ENCODE peak calls at places on chromosome 13, in ten cellular contexts. One of them, this sample, is unnamed.

GRCh38 chr13:72463561-72463960 is 263.9 kb downstream of the MZT1 start:
- DNase-seq in mammary epithelial cell: no peak
- DNase-seq in fibroblast of mammary gland: peak
- DNase-seq in brain microvascular endothelial cell: peak
- DNase-seq in psoas muscle: no peak
- DNase-seq in foreskin fibroblast: no peak
- DNase-seq in transverse colon: peak
- DNase-seq in dorsolateral prefrontal cortex: no peak
- DNase-seq in fibroblast of villous mesenchyme: peak
- DNase-seq in left ventricle myocardium inferior: no peak
- DNase-seq in this sample: no peak

GRCh38 chr13:94617389-94618000 is 15.8 kb downstream of the GPR180 start:
- DNase-seq in mammary epithelial cell: no peak
- DNase-seq in fibroblast of mammary gland: peak
- DNase-seq in brain microvascular endothelial cell: no peak
- DNase-seq in psoas muscle: no peak
- DNase-seq in foreskin fibroblast: no peak
- DNase-seq in transverse colon: no peak
- DNase-seq in dorsolateral prefrontal cortex: no peak
- DNase-seq in fibroblast of villous mesenchyme: no peak
- DNase-seq in left ventricle myocardium inferior: no peak
- DNase-seq in this sample: no peak

GRCh38 chr13:36345438-36346221 is 564 bp downstream of the SPART start:
- DNase-seq in mammary epithelial cell: peak
- DNase-seq in fibroblast of mammary gland: peak
- DNase-seq in brain microvascular endothelial cell: peak
- DNase-seq in psoas muscle: peak
- DNase-seq in foreskin fibroblast: peak
- DNase-seq in transverse colon: peak
- DNase-seq in dorsolateral prefrontal cortex: peak
- DNase-seq in fibroblast of villous mesenchyme: peak
- DNase-seq in left ventricle myocardium inferior: peak
- DNase-seq in this sample: peak

GRCh38 chr13:41054212-41054877 is 7.0 kb upstream of the WBP4 start:
- DNase-seq in mammary epithelial cell: peak
- DNase-seq in fibroblast of mammary gland: peak
- DNase-seq in brain microvascular endothelial cell: peak
- DNase-seq in psoas muscle: no peak
- DNase-seq in foreskin fibroblast: peak
- DNase-seq in transverse colon: peak
- DNase-seq in dorsolateral prefrontal cortex: no peak
- DNase-seq in fibroblast of villous mesenchyme: peak
- DNase-seq in left ventricle myocardium inferior: no peak
- DNase-seq in this sample: no peak

GRCh38 chr13:63120883-63121282 is 1705.2 kb upstream of the PCDH20 start:
- DNase-seq in mammary epithelial cell: no peak
- DNase-seq in fibroblast of mammary gland: no peak
- DNase-seq in brain microvascular endothelial cell: no peak
- DNase-seq in psoas muscle: no peak
- DNase-seq in foreskin fibroblast: no peak
- DNase-seq in transverse colon: no peak
- DNase-seq in dorsolateral prefrontal cortex: no peak
- DNase-seq in fibroblast of villous mesenchyme: no peak
- DNase-seq in left ventricle myocardium inferior: no peak
- DNase-seq in this sample: no peak

GRCh38 chr13:46288570-46289259 is 77.0 kb downstream of the LRRC63 start:
- DNase-seq in mammary epithelial cell: peak
- DNase-seq in fibroblast of mammary gland: peak
- DNase-seq in brain microvascular endothelial cell: peak
- DNase-seq in psoas muscle: no peak
- DNase-seq in foreskin fibroblast: no peak
- DNase-seq in transverse colon: no peak
- DNase-seq in dorsolateral prefrontal cortex: no peak
- DNase-seq in fibroblast of villous mesenchyme: peak
- DNase-seq in left ventricle myocardium inferior: no peak
- DNase-seq in this sample: no peak

GRCh38 chr13:78598382-78598781 is 5.0 kb downstream of the POU4F1 start:
- DNase-seq in mammary epithelial cell: no peak
- DNase-seq in fibroblast of mammary gland: no peak
- DNase-seq in brain microvascular endothelial cell: no peak
- DNase-seq in psoas muscle: no peak
- DNase-seq in foreskin fibroblast: no peak
- DNase-seq in transverse colon: no peak
- DNase-seq in dorsolateral prefrontal cortex: no peak
- DNase-seq in fibroblast of villous mesenchyme: no peak
- DNase-seq in left ventricle myocardium inferior: no peak
- DNase-seq in this sample: no peak

GRCh38 chr13:113159701-113160100 is 1.3 kb downstream of the PROZ start:
- DNase-seq in mammary epithelial cell: no peak
- DNase-seq in fibroblast of mammary gland: no peak
- DNase-seq in brain microvascular endothelial cell: no peak
- DNase-seq in psoas muscle: no peak
- DNase-seq in foreskin fibroblast: no peak
- DNase-seq in transverse colon: no peak
- DNase-seq in dorsolateral prefrontal cortex: no peak
- DNase-seq in fibroblast of villous mesenchyme: no peak
- DNase-seq in left ventricle myocardium inferior: no peak
- DNase-seq in this sample: no peak

GRCh38 chr13:70339738-70340137 is 231.5 kb upstream of the KLHL1 start:
- DNase-seq in mammary epithelial cell: peak
- DNase-seq in fibroblast of mammary gland: no peak
- DNase-seq in brain microvascular endothelial cell: peak
- DNase-seq in psoas muscle: no peak
- DNase-seq in foreskin fibroblast: no peak
- DNase-seq in transverse colon: no peak
- DNase-seq in dorsolateral prefrontal cortex: no peak
- DNase-seq in fibroblast of villous mesenchyme: no peak
- DNase-seq in left ventricle myocardium inferior: no peak
- DNase-seq in this sample: no peak

GRCh38 chr13:48123827-48124226 is 28.9 kb upstream of the MED4 start:
- DNase-seq in mammary epithelial cell: no peak
- DNase-seq in fibroblast of mammary gland: no peak
- DNase-seq in brain microvascular endothelial cell: no peak
- DNase-seq in psoas muscle: no peak
- DNase-seq in foreskin fibroblast: no peak
- DNase-seq in transverse colon: peak
- DNase-seq in dorsolateral prefrontal cortex: no peak
- DNase-seq in fibroblast of villous mesenchyme: no peak
- DNase-seq in left ventricle myocardium inferior: no peak
- DNase-seq in this sample: no peak

GRCh38 chr13:59494560-59494970 is 669.2 kb downstream of the DIAPH3 start:
- DNase-seq in mammary epithelial cell: no peak
- DNase-seq in fibroblast of mammary gland: peak
- DNase-seq in brain microvascular endothelial cell: peak
- DNase-seq in psoas muscle: no peak
- DNase-seq in foreskin fibroblast: peak
- DNase-seq in transverse colon: no peak
- DNase-seq in dorsolateral prefrontal cortex: no peak
- DNase-seq in fibroblast of villous mesenchyme: peak
- DNase-seq in left ventricle myocardium inferior: peak
- DNase-seq in this sample: no peak

GRCh38 chr13:95295026-95295425 is 6.2 kb downstream of the ABCC4 start:
- DNase-seq in mammary epithelial cell: no peak
- DNase-seq in fibroblast of mammary gland: peak
- DNase-seq in brain microvascular endothelial cell: no peak
- DNase-seq in psoas muscle: no peak
- DNase-seq in foreskin fibroblast: no peak
- DNase-seq in transverse colon: no peak
- DNase-seq in dorsolateral prefrontal cortex: no peak
- DNase-seq in fibroblast of villous mesenchyme: no peak
- DNase-seq in left ventricle myocardium inferior: no peak
- DNase-seq in this sample: no peak

GRCh38 chr13:61040180-61040579 is 375.5 kb downstream of the PCDH20 start:
- DNase-seq in mammary epithelial cell: no peak
- DNase-seq in fibroblast of mammary gland: no peak
- DNase-seq in brain microvascular endothelial cell: no peak
- DNase-seq in psoas muscle: no peak
- DNase-seq in foreskin fibroblast: no peak
- DNase-seq in transverse colon: no peak
- DNase-seq in dorsolateral prefrontal cortex: no peak
- DNase-seq in fibroblast of villous mesenchyme: no peak
- DNase-seq in left ventricle myocardium inferior: no peak
- DNase-seq in this sample: no peak

GRCh38 chr13:61045197-61045596 is 370.5 kb downstream of the PCDH20 start:
- DNase-seq in mammary epithelial cell: no peak
- DNase-seq in fibroblast of mammary gland: no peak
- DNase-seq in brain microvascular endothelial cell: no peak
- DNase-seq in psoas muscle: no peak
- DNase-seq in foreskin fibroblast: no peak
- DNase-seq in transverse colon: no peak
- DNase-seq in dorsolateral prefrontal cortex: no peak
- DNase-seq in fibroblast of villous mesenchyme: no peak
- DNase-seq in left ventricle myocardium inferior: no peak
- DNase-seq in this sample: no peak

GRCh38 chr13:61036715-61037114 is 378.9 kb downstream of the PCDH20 start:
- DNase-seq in mammary epithelial cell: no peak
- DNase-seq in fibroblast of mammary gland: no peak
- DNase-seq in brain microvascular endothelial cell: no peak
- DNase-seq in psoas muscle: no peak
- DNase-seq in foreskin fibroblast: no peak
- DNase-seq in transverse colon: no peak
- DNase-seq in dorsolateral prefrontal cortex: no peak
- DNase-seq in fibroblast of villous mesenchyme: no peak
- DNase-seq in left ventricle myocardium inferior: no peak
- DNase-seq in this sample: no peak

DNA sequence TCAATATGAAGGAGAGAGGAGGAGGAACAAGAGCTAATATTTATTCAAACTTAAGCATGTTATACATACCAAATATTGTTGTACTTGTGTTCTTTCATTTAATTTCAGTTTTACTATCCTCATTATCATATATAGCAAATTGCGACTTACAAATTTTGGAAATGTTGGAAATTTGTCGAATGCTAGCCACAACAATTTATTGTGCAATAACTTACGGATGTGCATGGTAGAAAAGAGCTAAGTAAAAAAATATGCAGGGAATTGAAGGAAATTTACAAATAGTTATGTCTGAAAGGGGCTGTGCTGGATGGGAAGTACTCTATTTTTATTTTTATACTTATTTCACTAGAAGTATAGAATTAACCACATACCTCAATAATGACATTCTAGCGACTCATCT is 376.3 kb downstream of the PCDH20 start:
- DNase-seq in mammary epithelial cell: no peak
- DNase-seq in fibroblast of mammary gland: no peak
- DNase-seq in brain microvascular endothelial cell: no peak
- DNase-seq in psoas muscle: no peak
- DNase-seq in foreskin fibroblast: no peak
- DNase-seq in transverse colon: no peak
- DNase-seq in dorsolateral prefrontal cortex: no peak
- DNase-seq in fibroblast of villous mesenchyme: no peak
- DNase-seq in left ventricle myocardium inferior: no peak
- DNase-seq in this sample: no peak
- TF ChIP-seq CTCF in mammary epithelial cell: no peak
- TF ChIP-seq CTCF in fibroblast of mammary gland: no peak
- TF ChIP-seq CTCF in brain microvascular endothelial cell: no peak
- TF ChIP-seq CTCF in psoas muscle: no peak
- TF ChIP-seq CTCF in foreskin fibroblast: no peak
- TF ChIP-seq CTCF in transverse colon: no peak
- TF ChIP-seq CTCF in dorsolateral prefrontal cortex: no peak
- TF ChIP-seq CTCF in fibroblast of villous mesenchyme: no peak
- TF ChIP-seq CTCF in left ventricle myocardium inferior: no peak
- TF ChIP-seq CTCF in this sample: no peak

GRCh38 chr13:65400707-65401106 is 1829.4 kb downstream of the PCDH9 start:
- DNase-seq in mammary epithelial cell: no peak
- DNase-seq in fibroblast of mammary gland: no peak
- DNase-seq in brain microvascular endothelial cell: no peak
- DNase-seq in psoas muscle: no peak
- DNase-seq in foreskin fibroblast: no peak
- DNase-seq in transverse colon: no peak
- DNase-seq in dorsolateral prefrontal cortex: no peak
- DNase-seq in fibroblast of villous mesenchyme: no peak
- DNase-seq in left ventricle myocardium inferior: no peak
- DNase-seq in this sample: no peak

GRCh38 chr13:65401315-65401714 is 1828.8 kb downstream of the PCDH9 start:
- DNase-seq in mammary epithelial cell: no peak
- DNase-seq in fibroblast of mammary gland: no peak
- DNase-seq in brain microvascular endothelial cell: no peak
- DNase-seq in psoas muscle: no peak
- DNase-seq in foreskin fibroblast: no peak
- DNase-seq in transverse colon: no peak
- DNase-seq in dorsolateral prefrontal cortex: no peak
- DNase-seq in fibroblast of villous mesenchyme: no peak
- DNase-seq in left ventricle myocardium inferior: no peak
- DNase-seq in this sample: no peak
- TF ChIP-seq CTCF in mammary epithelial cell: no peak
- TF ChIP-seq CTCF in fibroblast of mammary gland: no peak
- TF ChIP-seq CTCF in brain microvascular endothelial cell: no peak
- TF ChIP-seq CTCF in psoas muscle: no peak
- TF ChIP-seq CTCF in foreskin fibroblast: no peak
- TF ChIP-seq CTCF in transverse colon: no peak
- TF ChIP-seq CTCF in dorsolateral prefrontal cortex: no peak
- TF ChIP-seq CTCF in fibroblast of villous mesenchyme: no peak
- TF ChIP-seq CTCF in left ventricle myocardium inferior: no peak
- TF ChIP-seq CTCF in this sample: no peak

DNA sequence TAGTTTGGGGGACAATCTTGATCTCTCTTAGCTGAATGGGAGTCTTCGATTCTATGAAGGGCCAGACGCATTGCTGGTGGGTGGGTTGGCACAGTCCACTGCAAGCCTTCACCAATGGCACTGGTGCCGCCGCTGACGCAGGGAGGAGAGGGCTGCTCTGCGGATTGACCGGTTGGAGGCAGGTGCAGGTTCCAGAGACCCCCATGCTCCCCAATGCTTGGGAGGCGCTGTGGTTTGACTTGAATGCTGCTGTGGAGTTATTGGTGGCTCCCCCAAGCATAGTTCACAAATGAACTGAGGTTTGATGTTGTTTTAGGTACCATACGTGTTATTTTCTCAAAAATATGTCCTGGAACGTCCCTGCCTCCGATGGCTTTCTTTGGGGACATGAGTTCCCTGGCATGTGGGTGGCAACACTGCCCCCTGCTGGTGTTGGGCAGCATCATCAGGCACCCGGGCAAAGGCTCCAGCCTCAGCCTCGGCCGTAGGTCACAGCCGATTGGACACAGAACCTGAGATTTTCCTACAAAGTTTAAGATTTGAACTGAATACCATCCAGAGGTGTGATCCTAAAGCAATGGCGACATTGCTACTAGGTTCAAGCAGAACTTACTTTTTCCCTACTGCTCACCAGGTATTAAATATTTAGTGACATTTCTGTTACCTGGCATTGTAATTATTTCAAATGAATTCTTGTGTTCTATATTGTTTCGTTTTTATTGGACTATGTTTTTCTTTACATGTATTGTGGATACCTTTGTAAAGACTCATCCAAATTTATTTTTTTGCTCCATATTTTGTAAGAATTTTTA is 95.5 kb downstream of the ANKRD10 start:
- DNase-seq in mammary epithelial cell: peak
- DNase-seq in fibroblast of mammary gland: peak
- DNase-seq in brain microvascular endothelial cell: peak
- DNase-seq in psoas muscle: peak
- DNase-seq in foreskin fibroblast: peak
- DNase-seq in transverse colon: peak
- DNase-seq in dorsolateral prefrontal cortex: peak
- DNase-seq in fibroblast of villous mesenchyme: peak
- DNase-seq in left ventricle myocardium inferior: peak
- DNase-seq in this sample: peak
- TF ChIP-seq CTCF in mammary epithelial cell: peak
- TF ChIP-seq CTCF in fibroblast of mammary gland: peak
- TF ChIP-seq CTCF in brain microvascular endothelial cell: peak
- TF ChIP-seq CTCF in psoas muscle: peak
- TF ChIP-seq CTCF in foreskin fibroblast: peak
- TF ChIP-seq CTCF in transverse colon: peak
- TF ChIP-seq CTCF in dorsolateral prefrontal cortex: peak
- TF ChIP-seq CTCF in fibroblast of villous mesenchyme: peak
- TF ChIP-seq CTCF in left ventricle myocardium inferior: peak
- TF ChIP-seq CTCF in this sample: peak

GRCh38 chr13:79749985-79750551 is 269.1 kb downstream of the NDFIP2 start:
- DNase-seq in mammary epithelial cell: peak
- DNase-seq in fibroblast of mammary gland: peak
- DNase-seq in brain microvascular endothelial cell: peak
- DNase-seq in psoas muscle: peak
- DNase-seq in foreskin fibroblast: peak
- DNase-seq in transverse colon: peak
- DNase-seq in dorsolateral prefrontal cortex: no peak
- DNase-seq in fibroblast of villous mesenchyme: peak
- DNase-seq in left ventricle myocardium inferior: peak
- DNase-seq in this sample: no peak
- TF ChIP-seq CTCF in mammary epithelial cell: no peak
- TF ChIP-seq CTCF in fibroblast of mammary gland: no peak
- TF ChIP-seq CTCF in brain microvascular endothelial cell: no peak
- TF ChIP-seq CTCF in psoas muscle: no peak
- TF ChIP-seq CTCF in foreskin fibroblast: no peak
- TF ChIP-seq CTCF in transverse colon: no peak
- TF ChIP-seq CTCF in dorsolateral prefrontal cortex: no peak
- TF ChIP-seq CTCF in fibroblast of villous mesenchyme: no peak
- TF ChIP-seq CTCF in left ventricle myocardium inferior: no peak
- TF ChIP-seq CTCF in this sample: no peak